ENCODE peak calls at places on chromosomes 2 and 18, in four cellular contexts. D is C1 segment of cervical spinal cord, Z is HEK293T, R is ACHN. G is an unnamed sample.

GRCh38 chr2:28507806-28508764 is 12.2 kb downstream of the PLB1 start:
- DNase-seq in R (peak), Z (no peak), D (no peak), G (no peak)

GRCh38 chr18:23092121-23092520 is 43.2 kb upstream of the CABLES1 start:
- DNase-seq in D (no peak), Z (no peak), R (no peak), G (no peak)

GRCh38 chr2:182558564-182558963 is 131.7 kb upstream of the PDE1A start:
- DNase-seq in D (no peak), R (no peak), Z (no peak), G (no peak)

GRCh38 chr2:211599146-211599545 is 939.5 kb downstream of the ERBB4 start:
- DNase-seq in R (no peak), D (no peak), Z (no peak), G (no peak)

GRCh38 chr18:68734311-68734710 is 19.4 kb upstream of the TMX3 start:
- DNase-seq in R (no peak), D (no peak), Z (no peak), G (no peak)

GRCh38 chr2:191030521-191031154 is 16.7 kb upstream of the STAT1 start:
- DNase-seq in Z (peak), R (peak), D (peak), G (peak)

GRCh38 chr2:111135910-111136297 is 15.2 kb downstream of the BCL2L11 start:
- DNase-seq in R (peak), Z (peak), D (peak), G (peak)

GRCh38 chr2:48479923-48480322 is 50.0 kb upstream of the STON1 start:
- DNase-seq in Z (no peak), R (no peak), D (peak), G (peak)

GRCh38 chr18:10523544-10523943 is 2.3 kb upstream of the NAPG start:
- DNase-seq in R (no peak), Z (no peak), D (no peak), G (no peak)

G was measured in WERI-Rb-1.